ENCODE peak calls at places on chromosomes 16 and 17, in eight cellular contexts. M is A549, I is colonic mucosa, C is suprapubic skin, J is OCI-LY7, D is cardiac fibroblast, O is AG04449, F is prostate gland. Y is an unnamed sample.

GRCh38 chr17:8117980-8118768 is at the start of gene ALOXE3:
- DNase-seq in I (peak; percentile 36), D (peak; percentile 41), O (no peak), F (peak; percentile 67), C (peak; percentile 79), M (peak; percentile 86), J (no peak), Y (no peak)

GRCh38 chr17:42857389-42857788 is 6.4 kb downstream of the AOC3 start:
- DNase-seq in C (no peak), F (no peak), O (no peak), J (no peak), D (no peak), M (no peak), I (no peak), Y (no peak)

GRCh38 chr17:43528319-43528987 is 17.7 kb downstream of the ETV4 start:
- DNase-seq in C (peak; percentile 62), D (no peak), M (no peak), J (no peak), O (no peak), F (no peak), I (no peak), Y (no peak)

GRCh38 chr17:34717092-34717491 is 137.7 kb downstream of the TMEM132E start:
- DNase-seq in I (no peak), O (no peak), F (no peak), D (no peak), M (no peak), J (no peak), C (no peak), Y (no peak)

GRCh38 chr17:8019665-8020064 is 17.2 kb downstream of the GUCY2D start:
- DNase-seq in C (no peak), O (no peak), D (peak; percentile 42), M (no peak), I (no peak), J (no peak), F (no peak), Y (no peak)

GRCh38 chr17:44922136-44922535 is 6.8 kb upstream of the GFAP start:
- DNase-seq in O (no peak), D (no peak), I (no peak), F (no peak), M (no peak), C (no peak), J (no peak), Y (no peak)

GRCh38 chr17:75549246-75550138 is 24.0 kb downstream of the LLGL2 start:
- DNase-seq in J (no peak), C (peak; percentile 69), I (peak; percentile 93), O (no peak), D (no peak), M (peak; percentile 74), F (peak; percentile 88), Y (no peak)

GRCh38 chr17:59617141-59617757 is 2.4 kb upstream of the CLTC start:
- DNase-seq in J (no peak), M (no peak), I (no peak), C (no peak), O (no peak), D (no peak), F (no peak), Y (no peak)

GRCh38 chr16:70467113-70467512 is 12.7 kb downstream of the FCSK start:
- DNase-seq in J (no peak), M (no peak), C (no peak), D (no peak), I (no peak), F (no peak), O (no peak), Y (no peak)

GRCh38 chr17:36937001-36937960 is at the start of gene LHX1:
- DNase-seq in I (no peak), O (no peak), J (no peak), C (no peak), M (no peak), D (no peak), F (no peak), Y (no peak)

GRCh38 chr17:38420518-38420917 is 7.7 kb upstream of the ARHGAP23 start:
- DNase-seq in C (no peak), M (no peak), D (no peak), J (no peak), O (no peak), F (no peak), I (no peak), Y (no peak)
- H3K4me3 ChIP-seq in C (no peak overlapping the region), M (no peak overlapping the region), D (no peak overlapping the region), J (no peak overlapping the region), O (no peak overlapping the region), F (no peak overlapping the region), I (no peak overlapping the region), Y (no peak overlapping the region)

GRCh38 chr17:77952368-77952767 is 6.1 kb upstream of the TNRC6C start:
- DNase-seq in F (no peak), M (no peak), O (no peak), C (no peak), I (no peak), D (no peak), J (no peak), Y (no peak)
- TF ChIP-seq CTCF in F (no peak), M (no peak), O (no peak), C (no peak), I (no peak), D (no peak), J (no peak), Y (no peak)

GRCh38 chr16:2473999-2474876 is 689 bp upstream of the TBC1D24 start:
- DNase-seq in M (peak; percentile 72), O (no peak), D (peak; percentile 51), I (peak; percentile 58), F (no peak), C (peak; percentile 58), J (peak; percentile 79), Y (no peak)

GRCh38 chr16:2472488-2472864 is 1.4 kb downstream of the NTN3 start:
- DNase-seq in M (no peak), D (no peak), C (peak; percentile 68), F (no peak), I (no peak), O (no peak), J (no peak), Y (no peak)

GRCh38 chr16:2471653-2472487 is 773 bp downstream of the NTN3 start:
- DNase-seq in I (no peak), F (no peak), O (no peak), M (no peak), C (no peak), D (no peak), J (no peak), Y (no peak)

GRCh38 chr16:2473425-2473926 is 1.5 kb upstream of the TBC1D24 start:
- DNase-seq in O (no peak), I (no peak), M (peak; percentile 31), C (no peak), D (no peak), J (peak; percentile 59), F (no peak), Y (no peak)

DNA sequence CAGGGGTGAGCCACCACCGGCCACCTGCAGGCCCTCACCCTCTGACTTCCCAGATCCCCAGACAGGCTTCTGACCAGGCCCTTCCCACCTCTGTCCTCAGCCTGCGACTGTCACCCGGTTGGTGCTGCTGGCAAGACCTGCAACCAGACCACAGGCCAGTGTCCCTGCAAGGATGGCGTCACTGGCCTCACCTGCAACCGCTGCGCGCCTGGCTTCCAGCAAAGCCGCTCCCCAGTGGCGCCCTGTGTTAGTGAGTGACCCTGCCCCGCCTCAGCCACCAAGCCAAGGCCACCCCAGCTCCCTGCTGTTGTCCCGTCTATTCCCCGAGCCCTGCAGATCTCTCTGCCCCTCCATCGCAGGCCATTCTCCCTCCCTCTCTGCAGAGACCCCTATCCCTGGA is 1.8 kb downstream of the NTN3 start:
- DNase-seq in M (no peak), J (no peak), I (no peak), D (no peak), O (no peak), F (no peak), C (no peak), Y (no peak)
- H3K4me3 ChIP-seq in M (no peak overlapping the region), J (peak overlapping the region; percentile 92), I (no peak overlapping the region), D (no peak overlapping the region), O (no peak overlapping the region), F (no peak overlapping the region), C (no peak overlapping the region), Y (no peak overlapping the region)

DNA sequence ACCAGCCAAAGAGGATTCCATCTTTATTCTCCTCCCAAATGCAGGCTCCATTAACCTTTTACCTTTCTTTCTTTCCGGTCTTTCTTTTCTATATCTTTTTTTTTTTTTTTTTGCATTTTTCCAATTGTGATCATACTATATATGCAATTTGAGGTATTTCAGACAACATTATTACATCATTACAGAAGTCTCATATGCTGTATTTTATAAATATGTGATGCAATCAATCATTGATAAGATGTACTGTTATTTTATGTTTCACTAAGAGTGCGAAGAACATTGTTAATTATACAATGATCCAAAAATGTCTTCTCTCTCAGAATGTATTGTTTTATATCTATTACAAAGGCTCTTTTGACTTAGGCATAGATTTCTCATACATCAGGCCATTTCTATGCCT is 683.1 kb downstream of the WWOX start:
- DNase-seq in D (no peak), J (no peak), O (no peak), F (no peak), M (no peak), I (no peak), C (no peak), Y (no peak)
- TF ChIP-seq CTCF in D (no peak), J (no peak), O (no peak), F (no peak), M (no peak), I (no peak), C (no peak), Y (no peak)

DNA sequence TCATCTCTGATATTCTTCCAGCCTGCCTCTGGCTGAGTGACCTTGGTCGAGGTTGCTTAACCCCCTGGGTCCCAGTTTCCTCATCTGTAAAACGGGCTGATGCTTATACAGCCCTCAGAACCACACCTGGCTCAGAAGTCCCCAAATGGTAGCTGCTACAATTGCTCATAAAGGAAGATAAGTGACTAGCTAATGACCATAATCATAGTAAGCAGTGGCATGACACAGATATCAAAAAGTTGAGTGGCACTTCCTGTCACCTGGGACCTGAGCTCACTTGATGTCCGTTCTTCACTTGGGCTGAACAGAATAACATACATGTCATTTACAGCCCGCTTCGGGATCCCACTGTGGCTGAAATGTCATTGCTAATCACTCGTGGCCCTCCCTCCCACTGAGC is 1.8 kb downstream of the MGRN1 start:
- DNase-seq in D (no peak), O (no peak), J (peak; percentile 22), M (no peak), C (no peak), F (no peak), I (no peak), Y (no peak)
- H3K4me3 ChIP-seq in D (peak overlapping the region; percentile 94), O (peak overlapping the region; percentile 88), J (peak overlapping the region; percentile 99), M (peak overlapping the region; percentile 94), C (peak overlapping the region; percentile 100), F (peak overlapping the region; percentile 98), I (peak overlapping the region; percentile 98), Y (peak overlapping the region; percentile 89)

GRCh38 chr17:31392002-31392855 is 754 bp downstream of the RAB11FIP4 start:
- DNase-seq in C (no peak), F (no peak), D (no peak), M (no peak), I (no peak), J (no peak), O (no peak), Y (no peak)
- TF ChIP-seq CTCF in C (no peak), F (no peak), D (no peak), M (no peak), I (no peak), J (no peak), O (no peak), Y (no peak)

Y was measured in astrocyte of the cerebellum.